ENCODE peak calls at places on chromosome 10, in eight cellular contexts. W is CD8-positive, alpha-beta memory T cell; I is left ventricle myocardium inferior; N is uterus; J is mesendoderm; X is right atrium auricular region; M is PC-3; B is RWPE1. Y is an unnamed sample.

GRCh38 chr10:68208424-68209042 is 23.4 kb downstream of the ATOH7 start:
- DNase-seq in N (no peak), M (peak), B (peak), W (no peak), X (no peak), I (no peak), J (peak), Y (peak)

GRCh38 chr10:47348138-47348651 is at the start of gene RBP3:
- DNase-seq in N (no peak), I (no peak), B (no peak), M (no peak), X (no peak), W (no peak), J (no peak), Y (no peak)

GRCh38 chr10:6012506-6012905 is 35.2 kb upstream of the IL15RA start:
- DNase-seq in J (no peak), W (no peak), I (no peak), X (no peak), M (no peak), B (no peak), N (no peak), Y (no peak)

GRCh38 chr10:11595395-11595692 is 16.1 kb downstream of the USP6NL start:
- DNase-seq in X (no peak), W (no peak), I (no peak), J (peak), N (no peak), M (no peak), B (no peak), Y (no peak)

GRCh38 chr10:69087600-69088470 is at the start of gene SRGN:
- DNase-seq in I (peak), J (no peak), M (peak), N (peak), W (peak), B (no peak), X (peak), Y (peak)

GRCh38 chr10:8312861-8313260 is 258.4 kb downstream of the GATA3 start:
- DNase-seq in J (no peak), I (no peak), M (peak), N (no peak), B (no peak), W (no peak), X (no peak), Y (no peak)

GRCh38 chr10:60377955-60378354 is 11.7 kb downstream of the ANK3 start:
- DNase-seq in I (no peak), X (no peak), W (no peak), J (no peak), M (peak), B (peak), N (no peak), Y (no peak)

GRCh38 chr10:100715445-100716385 is 29.7 kb upstream of the PAX2 start:
- DNase-seq in I (no peak), B (no peak), N (no peak), W (no peak), M (no peak), J (peak), X (no peak), Y (no peak)

GRCh38 chr10:11881477-11882417 is 58.6 kb downstream of the PROSER2 start:
- DNase-seq in J (peak), I (no peak), N (no peak), X (no peak), M (peak), B (peak), W (no peak), Y (no peak)

GRCh38 chr10:127919418-127920191 is 12.7 kb downstream of the PTPRE start:
- DNase-seq in X (no peak), W (no peak), N (no peak), J (peak), I (no peak), B (peak), M (peak), Y (no peak)

GRCh38 chr10:95181731-95182130 is 12.3 kb upstream of the ACSM6 start:
- DNase-seq in I (no peak), J (no peak), B (no peak), M (peak), X (no peak), N (no peak), W (no peak), Y (no peak)

GRCh38 chr10:27241640-27242472 is 1.3 kb upstream of the ACBD5 start:
- DNase-seq in W (peak), N (peak), B (peak), I (peak), J (peak), M (peak), X (peak), Y (peak)

GRCh38 chr10:61899045-61899444 is 2.5 kb upstream of the ARID5B start:
- DNase-seq in B (peak), I (no peak), M (peak), J (no peak), N (no peak), X (no peak), W (no peak), Y (no peak)

GRCh38 chr10:2921956-2922680 is 145.2 kb upstream of the PFKP start:
- DNase-seq in J (no peak), I (no peak), M (peak), N (no peak), X (no peak), W (no peak), B (no peak), Y (no peak)

GRCh38 chr10:6195376-6195775 is 7.4 kb upstream of the PFKFB3 start:
- DNase-seq in B (no peak), W (no peak), M (no peak), N (no peak), I (no peak), J (no peak), X (no peak), Y (no peak)

GRCh38 chr10:122127943-122128342 is 139.0 kb downstream of the TACC2 start:
- DNase-seq in X (no peak), B (no peak), W (no peak), M (peak), J (peak), I (no peak), N (no peak), Y (no peak)

GRCh38 chr10:79347894-79348639 is 798 bp downstream of the PPIF start:
- DNase-seq in B (peak), W (peak), M (peak), N (peak), I (peak), X (peak), J (peak), Y (no peak)

GRCh38 chr10:101826852-101827434 is 8.7 kb upstream of the OGA start:
- DNase-seq in J (no peak), N (peak), I (no peak), W (no peak), B (no peak), M (no peak), X (no peak), Y (no peak)

GRCh38 chr10:88693392-88694020 is 12.5 kb upstream of the LIPK start:
- DNase-seq in N (no peak), J (no peak), W (no peak), B (no peak), I (no peak), M (no peak), X (no peak), Y (no peak)

GRCh38 chr10:101694674-101695403 is at the start of gene FBXW4:
- DNase-seq in N (peak), W (peak), J (peak), M (peak), B (peak), I (peak), X (no peak), Y (peak)

GRCh38 chr10:58335306-58336005 is 650 bp downstream of the UBE2D1 start:
- DNase-seq in M (peak), J (peak), N (peak), I (peak), X (no peak), W (no peak), B (peak), Y (no peak)

GRCh38 chr10:102279104-102279503 is 33.8 kb downstream of the GBF1 start:
- DNase-seq in X (no peak), I (no peak), N (no peak), J (no peak), W (no peak), B (no peak), M (no peak), Y (no peak)

DNA sequence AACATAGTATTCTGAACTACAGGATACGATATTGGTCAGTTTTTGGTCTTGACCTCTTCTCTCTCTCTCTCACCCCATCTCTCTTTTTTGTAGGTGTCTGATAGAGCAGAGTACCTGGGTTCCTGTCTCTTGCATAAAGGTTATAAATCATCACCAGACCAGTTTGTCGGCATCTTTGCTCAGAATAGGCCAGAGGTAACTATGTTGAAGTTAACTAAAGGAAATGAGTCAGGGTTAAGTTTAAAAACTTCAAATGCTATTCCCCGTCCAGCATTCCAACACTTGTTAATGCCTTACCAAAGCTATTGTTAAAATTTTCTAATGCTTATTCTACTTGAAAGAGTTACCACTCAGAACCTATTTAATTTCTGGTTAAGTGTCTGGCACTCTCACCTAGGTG is 30.7 kb downstream of the ACSL5 start:
- DNase-seq in W (no peak), J (no peak), X (no peak), N (no peak), I (no peak), M (peak), B (peak), Y (no peak)
- H3K27ac ChIP-seq in W (no peak), J (no peak), X (no peak), N (no peak), I (no peak), M (peak), B (no peak), Y (no peak)

GRCh38 chr10:70158113-70158512 is 11.6 kb upstream of the TYSND1 start:
- DNase-seq in J (no peak), N (no peak), X (no peak), M (no peak), W (no peak), B (no peak), I (no peak), Y (no peak)
- H3K27ac ChIP-seq in J (no peak), N (no peak), X (no peak), M (no peak), W (no peak), B (no peak), I (peak), Y (no peak)

DNA sequence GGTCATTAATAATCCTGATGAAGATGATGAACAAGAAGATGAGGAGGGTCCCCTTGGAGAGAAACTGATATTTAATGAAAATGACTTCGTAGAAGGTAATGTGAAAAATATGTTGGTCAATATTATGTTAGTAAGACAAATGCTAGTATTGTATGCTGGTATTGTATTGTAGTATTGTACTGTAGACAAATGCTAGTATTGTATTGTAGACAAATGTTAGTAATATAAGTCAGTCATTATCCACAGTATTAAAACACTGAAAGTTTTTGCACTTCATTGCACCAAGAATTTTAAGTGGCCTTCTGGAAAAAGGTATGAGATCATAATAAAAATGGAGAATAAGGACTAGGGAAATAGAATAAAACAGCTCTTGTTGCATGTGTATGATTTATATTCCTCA is 17.5 kb downstream of the CSGALNACT2 start:
- DNase-seq in J (no peak), M (no peak), W (no peak), I (no peak), N (no peak), B (no peak), X (no peak), Y (no peak)
- H3K27ac ChIP-seq in J (no peak), M (no peak), W (no peak), I (no peak), N (no peak), B (no peak), X (no peak), Y (no peak)

GRCh38 chr10:99695761-99696160 is 36.2 kb downstream of the COX15 start:
- DNase-seq in I (no peak), N (no peak), M (no peak), W (no peak), X (no peak), J (no peak), B (no peak), Y (no peak)
- H3K27ac ChIP-seq in I (no peak), N (no peak), M (no peak), W (no peak), X (no peak), J (no peak), B (no peak), Y (no peak)

DNA sequence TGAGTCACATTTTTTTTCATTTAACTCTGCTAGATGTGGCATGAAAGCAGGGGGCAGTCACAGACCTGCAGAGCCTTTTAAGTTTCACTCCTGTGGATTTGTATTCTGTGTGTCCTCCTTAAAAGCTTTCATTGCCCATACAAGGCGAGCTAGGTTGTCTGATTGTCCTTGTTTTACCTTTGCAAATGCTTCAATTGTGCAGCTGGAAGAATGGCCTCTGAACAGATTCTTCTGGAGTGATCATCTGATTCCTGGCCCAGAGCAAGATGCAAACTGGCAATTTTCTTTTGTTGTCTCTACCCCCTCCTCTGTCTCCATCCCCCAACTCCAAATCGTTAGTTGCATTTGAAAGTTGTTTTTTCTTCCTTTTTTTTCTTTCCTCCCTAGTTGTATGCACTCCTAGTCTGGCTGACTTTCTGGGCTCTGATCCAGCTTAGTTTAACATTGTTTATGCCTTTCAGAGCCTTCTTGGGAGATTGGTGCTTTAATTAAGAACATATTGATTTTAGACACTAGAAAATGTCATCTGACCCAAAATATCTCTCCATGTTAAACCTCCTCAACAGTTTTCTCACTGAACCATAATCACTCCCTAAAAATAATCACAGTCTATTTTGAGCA is 150.2 kb downstream of the REEP3 start:
- DNase-seq in J (peak), B (no peak), W (no peak), X (no peak), I (no peak), N (no peak), M (no peak), Y (no peak)
- H3K27ac ChIP-seq in J (no peak), B (no peak), W (no peak), X (peak), I (peak), N (peak), M (no peak), Y (peak)

GRCh38 chr10:104350146-104350635 is 3.4 kb upstream of the CFAP58 start:
- DNase-seq in B (peak), J (peak), M (peak), I (no peak), W (no peak), X (no peak), N (no peak), Y (no peak)
- H3K27ac ChIP-seq in B (no peak), J (no peak), M (peak), I (peak), W (no peak), X (peak), N (peak), Y (peak)

GRCh38 chr10:13983035-13983434 is 347.7 kb downstream of the FRMD4A start:
- DNase-seq in W (no peak), M (no peak), J (no peak), I (no peak), N (no peak), B (no peak), X (no peak), Y (no peak)
- H3K27ac ChIP-seq in W (no peak), M (no peak), J (no peak), I (no peak), N (no peak), B (no peak), X (no peak), Y (no peak)

GRCh38 chr10:130136214-130137076 is at the start of gene GLRX3:
- DNase-seq in J (peak), I (peak), N (peak), B (peak), X (peak), W (peak), M (peak), Y (peak)
- H3K27ac ChIP-seq in J (peak), I (peak), N (peak), B (peak), X (peak), W (peak), M (peak), Y (peak)

GRCh38 chr10:73465978-73466709 is 29.7 kb downstream of the PPP3CB start:
- DNase-seq in I (no peak), W (no peak), B (no peak), J (no peak), X (no peak), N (no peak), M (no peak), Y (no peak)
- H3K27ac ChIP-seq in I (no peak), W (no peak), B (no peak), J (no peak), X (no peak), N (no peak), M (no peak), Y (no peak)

Y was measured in caudate nucleus.